ENCODE peak calls at places on chromosomes 11 and 22, in four cellular contexts. N is heart left ventricle, A is Calu3, T is thoracic aorta. E is an unnamed sample.

GRCh38 chr22:27597703-27598444 is 203.7 kb downstream of the MN1 start:
- DNase-seq in N (no peak), A (peak), T (no peak), E (no peak)

GRCh38 chr11:19639603-19640002 is 73.0 kb upstream of the NAV2 start:
- DNase-seq in N (no peak), A (no peak), T (no peak), E (no peak)

GRCh38 chr11:69830086-69830485 is 10.9 kb upstream of the FGF3 start:
- DNase-seq in N (no peak), A (no peak), T (no peak), E (no peak)

GRCh38 chr11:16297332-16297731 is 59.0 kb downstream of the SOX6 start:
- DNase-seq in N (no peak), A (no peak), T (no peak), E (no peak)

GRCh38 chr11:19989191-19989590 is 171.1 kb downstream of the DBX1 start:
- DNase-seq in N (no peak), A (no peak), T (no peak), E (no peak)

GRCh38 chr22:24550028-24550901 is 4.7 kb downstream of the GUCD1 start:
- DNase-seq in N (no peak), A (peak), T (no peak), E (no peak)

GRCh38 chr22:31333648-31334047 is 12.5 kb downstream of the PATZ1 start:
- DNase-seq in N (no peak), A (no peak), T (no peak), E (no peak)

GRCh38 chr11:44860967-44861828 is 89.5 kb downstream of the TP53I11 start:
- DNase-seq in N (no peak), A (no peak), T (no peak), E (no peak)

GRCh38 chr11:70925238-70925637 is 327.1 kb downstream of the SHANK2 start:
- DNase-seq in N (no peak), A (no peak), T (no peak), E (no peak)

GRCh38 chr11:126543691-126544090 is 188.2 kb downstream of the ST3GAL4 start:
- DNase-seq in N (no peak), A (no peak), T (no peak), E (no peak)

GRCh38 chr11:119934866-119935265 is 203.0 kb downstream of the TRIM29 start:
- DNase-seq in N (no peak), A (no peak), T (no peak), E (no peak)

GRCh38 chr11:111699579-111700156 is 66.5 kb downstream of the PPP2R1B start:
- DNase-seq in N (no peak), A (no peak), T (no peak), E (no peak)

GRCh38 chr11:34305095-34305692 is 52.6 kb downstream of the ABTB2 start:
- DNase-seq in N (no peak), A (no peak), T (no peak), E (no peak)

GRCh38 chr11:44605965-44606364 is 40.5 kb downstream of the CD82 start:
- DNase-seq in N (no peak), A (no peak), T (no peak), E (no peak)

GRCh38 chr22:24564376-24565058 is 8.7 kb downstream of the SNRPD3 start:
- DNase-seq in N (peak), A (no peak), T (no peak), E (no peak)

GRCh38 chr22:36073476-36073875 is 44.9 kb upstream of the RBFOX2 start:
- DNase-seq in N (no peak), A (no peak), T (no peak), E (no peak)

GRCh38 chr11:95487391-95487790 is 256.4 kb upstream of the SESN3 start:
- DNase-seq in N (no peak), A (no peak), T (no peak), E (no peak)

GRCh38 chr22:39089928-39090327 is 7.1 kb upstream of the APOBEC3H start:
- DNase-seq in N (no peak), A (no peak), T (no peak), E (no peak)

GRCh38 chr11:79333381-79333780 is 107.4 kb downstream of the TENM4 start:
- DNase-seq in N (no peak), A (no peak), T (no peak), E (no peak)

GRCh38 chr22:39511226-39511625 is 9.1 kb upstream of the ATF4 start:
- DNase-seq in N (no peak), A (no peak), T (no peak), E (no peak)

GRCh38 chr11:35138058-35138457 is 913 bp upstream of the CD44 start:
- DNase-seq in N (no peak), A (no peak), T (no peak), E (no peak)

GRCh38 chr11:113831314-113831713 is 44.1 kb downstream of the USP28 start:
- DNase-seq in N (no peak), A (no peak), T (no peak), E (no peak)

GRCh38 chr11:26936109-26936508 is 57.8 kb upstream of the FIBIN start:
- DNase-seq in N (no peak), A (no peak), T (no peak), E (no peak)
- TF ChIP-seq CTCF in N (no peak), A (no peak), T (no peak), E (no peak)

GRCh38 chr22:26479043-26479791 is 4.4 kb downstream of the HPS4 start:
- DNase-seq in N (no peak), A (no peak), T (no peak), E (no peak)
- TF ChIP-seq CTCF in N (no peak), A (no peak), T (no peak), E (no peak)

GRCh38 chr11:4083198-4083597 is 11.4 kb upstream of the RRM1 start:
- DNase-seq in N (no peak), A (no peak), T (no peak), E (no peak)
- TF ChIP-seq CTCF in N (no peak), A (no peak), T (no peak), E (no peak)

DNA sequence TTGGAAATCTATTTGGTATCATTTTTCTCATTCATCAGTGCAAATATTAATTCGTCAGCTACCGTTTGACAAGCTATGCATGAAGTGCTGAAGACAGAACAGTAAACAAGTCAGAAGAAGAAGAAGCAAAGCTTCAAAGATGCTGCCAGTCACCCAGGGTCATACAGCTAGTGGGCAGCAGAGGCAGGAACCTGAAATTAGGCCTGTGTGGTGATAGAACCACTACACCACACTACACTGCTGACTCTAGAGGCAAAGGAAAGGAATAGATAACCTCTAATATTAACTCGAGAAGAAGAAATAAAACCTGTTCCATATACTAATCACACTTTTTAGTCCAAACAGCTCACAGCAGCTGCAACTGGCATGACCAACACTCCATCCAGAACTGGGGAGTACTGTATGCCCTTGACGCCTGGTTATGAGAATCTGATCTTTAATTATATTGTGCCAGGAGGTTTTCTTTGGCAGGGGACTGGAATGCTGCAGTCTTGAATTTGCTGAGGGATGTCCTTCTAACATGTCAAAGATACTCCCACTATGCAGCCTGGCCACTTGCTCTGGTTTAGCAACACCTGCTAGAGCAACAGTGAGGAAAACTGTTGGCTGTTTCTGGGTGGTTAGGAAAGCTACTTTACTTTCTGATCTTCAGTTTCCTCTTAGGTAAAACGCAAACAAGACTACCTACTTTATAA is 73.0 kb downstream of the PAK1 start:
- DNase-seq in N (no peak), A (no peak), T (no peak), E (no peak)
- TF ChIP-seq CTCF in N (no peak), A (no peak), T (no peak), E (no peak)

DNA sequence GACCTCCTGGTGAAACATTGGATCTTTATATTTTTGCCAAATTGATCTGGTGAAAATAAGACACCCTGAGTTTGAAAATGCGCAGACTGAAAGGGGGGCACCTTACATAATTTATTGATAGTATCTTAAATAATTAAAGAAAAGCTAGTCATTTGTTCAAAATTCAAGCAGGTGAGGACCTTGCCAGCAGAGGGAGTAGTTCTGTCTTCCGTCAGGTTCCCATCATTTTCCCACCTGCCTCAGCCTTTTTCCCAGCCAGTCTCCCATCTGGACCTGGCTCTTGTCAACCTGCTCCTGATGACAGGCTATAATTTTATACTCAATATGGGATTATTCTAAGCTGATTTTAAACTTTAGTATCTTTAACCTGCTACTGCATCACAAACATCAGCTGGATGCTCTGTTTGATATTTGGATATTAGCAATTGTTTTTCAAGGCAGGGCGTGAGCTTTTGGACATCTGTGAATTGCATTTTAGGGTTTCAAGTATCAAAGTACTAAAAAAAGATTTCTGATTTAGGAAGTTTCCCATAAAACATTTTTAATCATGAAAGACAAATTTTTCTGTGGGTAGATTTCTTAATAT is 132.0 kb downstream of the ELP4 start:
- DNase-seq in N (no peak), A (peak), T (no peak), E (no peak)
- TF ChIP-seq CTCF in N (peak), A (peak), T (no peak), E (no peak)

GRCh38 chr11:27388869-27389268 is 25.9 kb upstream of the CCDC34 start:
- DNase-seq in N (no peak), A (no peak), T (no peak), E (no peak)

GRCh38 chr11:27391336-27392015 is 28.5 kb upstream of the CCDC34 start:
- DNase-seq in N (no peak), A (no peak), T (no peak), E (no peak)

GRCh38 chr11:27392278-27392677 is 29.3 kb upstream of the CCDC34 start:
- DNase-seq in N (no peak), A (no peak), T (no peak), E (no peak)

GRCh38 chr11:27390959-27391326 is 27.9 kb upstream of the CCDC34 start:
- DNase-seq in N (no peak), A (no peak), T (no peak), E (no peak)

GRCh38 chr11:27390318-27390958 is 27.4 kb upstream of the CCDC34 start:
- DNase-seq in N (no peak), A (no peak), T (no peak), E (no peak)
- TF ChIP-seq CTCF in N (no peak), A (no peak), T (no peak), E (no peak)

DNA sequence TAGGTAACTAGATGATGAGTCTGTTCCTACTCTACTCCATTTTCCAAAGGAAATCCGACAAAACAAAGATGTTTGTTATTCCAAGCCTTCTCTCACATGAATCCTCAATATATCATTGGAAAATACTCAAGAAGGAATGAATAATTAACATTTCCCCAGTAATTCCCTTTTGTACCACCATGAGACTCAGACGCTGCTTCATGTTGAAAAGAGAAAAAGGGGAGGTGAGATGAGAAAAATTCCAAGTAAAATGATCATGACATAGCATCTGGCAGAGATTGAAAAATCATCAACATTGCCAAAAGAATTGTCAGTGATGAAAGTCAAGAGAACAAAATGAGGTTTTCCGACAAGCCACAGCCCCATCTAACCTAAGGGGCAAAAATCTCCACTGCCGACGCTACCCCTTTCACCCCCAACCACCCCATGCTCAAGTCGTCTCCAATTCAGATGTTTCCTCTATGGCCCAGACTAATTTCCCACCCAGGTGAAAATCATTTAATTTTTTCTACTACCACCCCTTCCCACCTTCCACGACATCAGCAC is 1.3 kb downstream of the RAB6A start:
- DNase-seq in N (no peak), A (no peak), T (no peak), E (no peak)
- TF ChIP-seq CTCF in N (no peak), A (no peak), T (peak), E (no peak)

DNA sequence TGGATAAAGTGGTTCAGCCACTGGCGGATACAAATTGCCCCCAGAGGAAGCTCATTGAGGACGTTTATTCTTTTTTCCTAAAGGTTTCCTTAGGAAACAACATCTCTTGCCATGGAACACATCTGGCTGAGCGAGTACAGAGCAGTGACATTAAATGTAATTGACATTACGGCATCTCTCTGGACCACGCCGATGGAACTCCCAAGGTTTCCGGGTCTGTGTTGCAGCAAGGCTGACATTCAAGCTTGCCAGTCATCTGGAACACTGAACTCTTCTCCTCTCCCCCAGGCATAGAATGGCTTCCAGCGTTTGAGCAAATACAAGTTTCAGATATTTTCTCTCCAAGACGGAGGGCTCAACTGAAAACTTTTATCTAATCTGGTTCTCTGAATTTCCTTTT is 42.1 kb downstream of the CLMP start:
- DNase-seq in N (no peak), A (no peak), T (no peak), E (no peak)
- TF ChIP-seq CTCF in N (no peak), A (no peak), T (no peak), E (no peak)

DNA sequence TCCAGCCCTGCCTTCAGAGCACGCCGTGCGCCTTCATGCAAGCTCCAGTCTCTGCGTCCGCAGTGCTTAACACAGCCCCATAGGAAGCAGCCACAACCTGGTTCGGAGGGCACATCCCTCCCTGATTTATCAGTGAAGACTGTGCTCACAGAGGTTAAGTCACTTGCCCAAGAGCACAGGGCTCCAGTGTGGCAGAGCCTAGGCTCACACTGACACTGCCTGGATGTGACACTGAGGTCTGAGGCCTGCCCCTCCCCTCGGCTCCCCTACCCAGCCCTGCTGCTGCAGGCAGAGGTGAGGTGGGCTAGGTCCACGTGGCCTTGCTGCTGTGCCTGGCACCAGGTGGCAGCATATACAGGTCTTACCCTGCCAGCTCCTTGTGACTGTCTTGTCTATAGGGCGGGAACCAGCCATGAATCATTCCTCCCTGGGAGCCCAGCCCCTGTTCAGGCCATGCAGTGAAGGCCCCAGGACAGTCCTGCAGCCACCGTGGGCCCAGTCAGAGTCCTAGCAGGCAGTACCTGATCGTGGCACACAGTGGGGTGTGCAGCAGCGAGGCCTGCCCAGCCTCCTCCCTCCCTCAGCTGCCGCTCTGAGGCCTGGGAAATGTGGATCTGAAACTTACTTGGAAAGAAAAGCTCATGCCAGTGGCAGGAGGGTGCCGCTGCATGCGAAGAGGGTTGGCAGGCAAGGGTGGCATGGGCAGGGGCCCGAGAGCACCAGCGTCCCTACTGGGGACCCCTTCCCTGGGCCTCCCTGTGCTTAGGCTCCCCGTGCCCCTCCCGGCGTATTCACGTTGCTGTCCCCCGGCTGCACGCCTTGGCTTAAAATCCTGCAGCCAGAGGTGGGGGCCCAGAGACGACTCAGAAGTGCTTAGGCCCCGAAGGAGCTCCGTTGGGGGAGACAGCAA is 1.2 kb upstream of the CERK start:
- DNase-seq in N (peak), A (peak), T (no peak), E (no peak)
- TF ChIP-seq CTCF in N (no peak), A (peak), T (no peak), E (no peak)

DNA sequence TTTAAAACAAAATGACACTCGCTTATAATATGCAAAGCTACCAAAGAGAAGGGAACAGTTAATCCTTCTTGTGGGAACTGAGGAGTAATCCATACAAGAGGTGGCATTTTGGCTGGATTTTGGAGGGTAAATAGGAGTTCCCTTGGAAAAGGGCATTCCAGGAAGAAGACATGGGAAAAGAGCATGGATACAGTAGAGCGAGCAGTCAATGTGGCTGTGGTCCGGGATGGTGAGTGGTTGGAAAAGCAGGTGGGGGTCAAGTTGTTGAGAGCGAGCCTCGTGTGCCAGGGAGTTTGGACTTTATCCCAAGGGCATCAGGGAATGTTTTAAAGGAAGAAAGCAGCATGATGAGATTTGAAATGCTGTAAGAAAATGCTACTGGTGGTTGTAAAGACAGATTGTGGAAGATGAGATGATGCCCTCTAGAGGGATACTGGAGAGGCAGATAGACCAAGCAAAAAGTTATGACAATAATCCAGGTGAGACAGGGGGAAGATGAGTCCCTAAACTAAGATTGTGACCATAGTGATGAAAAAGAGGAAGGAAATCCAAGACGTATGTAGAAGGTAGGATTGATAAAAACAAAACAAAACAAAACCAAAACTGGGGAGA is 3.8 kb upstream of the MMP7 start:
- DNase-seq in N (no peak), A (no peak), T (no peak), E (no peak)
- TF ChIP-seq CTCF in N (no peak), A (no peak), T (no peak), E (no peak)

E was measured in omental fat pad.